ENCODE peak calls at places on chromosomes 7 and 10, in seven cellular contexts. X is MV-4-11; K is sigmoid colon; O is stimulated activated CD8-positive, alpha-beta memory T cell treated with anti-CD3 and anti-CD28 coated beads, Interleukin-4, amount 100 ng/mL, for 48 hours; H is germinal center; B is fibroblast of pulmonary artery; I is heart left ventricle. Z is an unnamed sample.

GRCh38 chr10:33295851-33296250 is 38.6 kb downstream of the NRP1 start:
- DNase-seq in X (no peak), K (no peak), O (no peak), H (no peak), B (no peak), I (no peak), Z (no peak)

GRCh38 chr10:1040133-1040532 is 8.8 kb downstream of the IDI1 start:
- DNase-seq in X (no peak), K (no peak), O (no peak), H (no peak), B (no peak), I (no peak), Z (no peak)

GRCh38 chr7:82050134-82050533 is 280.3 kb upstream of the HGF start:
- DNase-seq in X (no peak), K (no peak), O (no peak), H (no peak), B (peak; percentile 87), I (no peak), Z (peak; percentile 61)

GRCh38 chr10:92241501-92241900 is 49.4 kb downstream of the CPEB3 start:
- DNase-seq in X (no peak), K (no peak), O (no peak), H (peak; percentile 10), B (no peak), I (no peak), Z (no peak)

GRCh38 chr10:72612203-72612826 is 13.6 kb downstream of the MICU1 start:
- DNase-seq in X (no peak), K (no peak), O (no peak), H (no peak), B (peak; percentile 30), I (no peak), Z (peak; percentile 64)

GRCh38 chr7:128821724-128822123 is 8.5 kb upstream of the FLNC start:
- DNase-seq in X (no peak), K (no peak), O (no peak), H (no peak), B (no peak), I (no peak), Z (no peak)

GRCh38 chr7:134562136-134562535 is 13.2 kb downstream of the AKR1B15 start:
- DNase-seq in X (peak; percentile 22), K (no peak), O (no peak), H (no peak), B (peak; percentile 43), I (no peak), Z (peak; percentile 39)

GRCh38 chr7:155184923-155185322 is 112.8 kb upstream of the INSIG1 start:
- DNase-seq in X (no peak), K (no peak), O (no peak), H (no peak), B (no peak), I (peak; percentile 2), Z (no peak)

GRCh38 chr7:68684246-68684850 is 913.9 kb upstream of the AUTS2 start:
- DNase-seq in X (no peak), K (no peak), O (no peak), H (no peak), B (peak; percentile 54), I (no peak), Z (no peak)

GRCh38 chr7:129843365-129843898 is 109.3 kb downstream of the UBE2H start:
- DNase-seq in X (no peak), K (no peak), O (no peak), H (no peak), B (no peak), I (no peak), Z (no peak)

GRCh38 chr10:116211682-116212081 is 61.3 kb downstream of the GFRA1 start:
- DNase-seq in X (no peak), K (no peak), O (no peak), H (no peak), B (no peak), I (no peak), Z (no peak)

GRCh38 chr7:17302575-17303142 is 4.2 kb downstream of the AHR start:
- DNase-seq in X (peak; percentile 20), K (no peak), O (no peak), H (no peak), B (peak; percentile 44), I (no peak), Z (peak; percentile 86)

GRCh38 chr10:60426425-60426824 is 36.8 kb upstream of the ANK3 start:
- DNase-seq in X (peak; percentile 45), K (no peak), O (no peak), H (no peak), B (peak; percentile 92), I (no peak), Z (peak; percentile 62)

GRCh38 chr7:6250364-6250833 is 22.0 kb downstream of the CYTH3 start:
- DNase-seq in X (no peak), K (no peak), O (peak; percentile 44), H (no peak), B (no peak), I (no peak), Z (no peak)

GRCh38 chr10:22316286-22317120 is at the start of gene COMMD3:
- DNase-seq in X (peak; percentile 77), K (peak; percentile 96), O (peak; percentile 81), H (peak; percentile 75), B (peak; percentile 90), I (peak; percentile 91), Z (peak; percentile 92)

GRCh38 chr10:129741978-129742741 is 221.9 kb downstream of the EBF3 start:
- DNase-seq in X (no peak), K (peak; percentile 28), O (no peak), H (no peak), B (no peak), I (no peak), Z (no peak)

GRCh38 chr10:110923856-110924493 is 4.6 kb downstream of the SHOC2 start:
- DNase-seq in X (peak; percentile 39), K (no peak), O (no peak), H (no peak), B (no peak), I (no peak), Z (peak; percentile 12)

GRCh38 chr7:101165075-101165957 is at the start of gene VGF:
- DNase-seq in X (peak; percentile 94), K (peak; percentile 92), O (peak; percentile 97), H (peak; percentile 96), B (peak; percentile 90), I (peak; percentile 92), Z (peak; percentile 94)

GRCh38 chr10:98790817-98791216 is 344.1 kb upstream of the HPS1 start:
- DNase-seq in X (peak; percentile 4), K (no peak), O (no peak), H (peak; percentile 24), B (peak; percentile 4), I (no peak), Z (peak; percentile 1)

GRCh38 chr10:775245-776075 is 86.0 kb upstream of the DIP2C start:
- DNase-seq in X (peak; percentile 23), K (peak; percentile 90), O (no peak), H (no peak), B (peak; percentile 26), I (no peak), Z (peak; percentile 22)

GRCh38 chr7:494261-494687 is 25.4 kb downstream of the PDGFA start:
- DNase-seq in X (no peak), K (peak; percentile 61), O (no peak), H (peak; percentile 63), B (no peak), I (no peak), Z (no peak)

GRCh38 chr7:1716263-1717094 is 46.4 kb downstream of the ELFN1 start:
- DNase-seq in X (no peak), K (no peak), O (no peak), H (no peak), B (peak; percentile 47), I (no peak), Z (no peak)

GRCh38 chr7:99806839-99807478 is 20.9 kb upstream of the CYP3A43 start:
- DNase-seq in X (no peak), K (no peak), O (no peak), H (no peak), B (no peak), I (no peak), Z (no peak)

GRCh38 chr7:48875300-48875916 is 48.9 kb upstream of the CDC14C start:
- DNase-seq in X (no peak), K (no peak), O (no peak), H (no peak), B (peak; percentile 14), I (peak; percentile 50), Z (no peak)

GRCh38 chr10:95605163-95605562 is 44.0 kb upstream of the SORBS1 start:
- DNase-seq in X (no peak), K (peak; percentile 89), O (no peak), H (no peak), B (peak; percentile 3), I (peak; percentile 28), Z (no peak)

GRCh38 chr10:48633381-48634197 is 28.7 kb upstream of the ARHGAP22 start:
- DNase-seq in X (no peak), K (no peak), O (no peak), H (peak; percentile 31), B (no peak), I (no peak), Z (no peak)

GRCh38 chr10:118369806-118370205 is 27.7 kb upstream of the FAM204A start:
- DNase-seq in X (no peak), K (no peak), O (no peak), H (no peak), B (no peak), I (no peak), Z (peak; percentile 19)

GRCh38 chr7:149720372-149721083 is 52.9 kb downstream of the ZNF467 start:
- DNase-seq in X (no peak), K (peak; percentile 79), O (no peak), H (no peak), B (no peak), I (peak; percentile 83), Z (no peak)

GRCh38 chr7:2431260-2431867 is 28.0 kb downstream of the CHST12 start:
- DNase-seq in X (no peak), K (no peak), O (peak; percentile 74), H (peak; percentile 59), B (peak; percentile 6), I (no peak), Z (peak; percentile 47)

GRCh38 chr10:46245381-46245900 is 41.4 kb upstream of the ANTXRL start:
- DNase-seq in X (no peak), K (no peak), O (peak; percentile 16), H (no peak), B (no peak), I (peak; percentile 7), Z (no peak)

GRCh38 chr10:22997102-22997501 is 69.2 kb downstream of the ARMC3 start:
- DNase-seq in X (no peak), K (no peak), O (no peak), H (no peak), B (peak; percentile 33), I (no peak), Z (no peak)

GRCh38 chr7:137130751-137131158 is 212.8 kb downstream of the PTN start:
- DNase-seq in X (no peak), K (no peak), O (no peak), H (no peak), B (peak; percentile 51), I (no peak), Z (no peak)

GRCh38 chr10:68146133-68146532 is 36.8 kb downstream of the MYPN start:
- DNase-seq in X (no peak), K (no peak), O (no peak), H (no peak), B (no peak), I (no peak), Z (no peak)

GRCh38 chr7:1882451-1882850 is 212.4 kb downstream of the ELFN1 start:
- DNase-seq in X (no peak), K (no peak), O (no peak), H (no peak), B (no peak), I (no peak), Z (no peak)

GRCh38 chr7:118575393-118575948 is 351.0 kb downstream of the ANKRD7 start:
- DNase-seq in X (no peak), K (no peak), O (no peak), H (no peak), B (no peak), I (no peak), Z (no peak)

GRCh38 chr7:129875745-129876411 is 76.9 kb downstream of the UBE2H start:
- DNase-seq in X (no peak), K (no peak), O (no peak), H (no peak), B (peak; percentile 64), I (no peak), Z (peak; percentile 52)

GRCh38 chr7:106538638-106539037 is 122.3 kb downstream of the CCDC71L start:
- DNase-seq in X (no peak), K (no peak), O (no peak), H (no peak), B (peak; percentile 64), I (no peak), Z (peak; percentile 98)

GRCh38 chr10:25177093-25177753 is 2.4 kb downstream of the GPR158 start:
- DNase-seq in X (no peak), K (no peak), O (no peak), H (no peak), B (no peak), I (no peak), Z (no peak)